ENCODE peak calls at places on chromosome 7, in four cellular contexts. P, L, F and H are unnamed samples.

GRCh38 chr7:116368960-116369359 is 130.6 kb upstream of the CAV2 start:
- DNase-seq in P (no peak), L (no peak), F (no peak), H (no peak)

GRCh38 chr7:33501368-33501767 is 372.0 kb downstream of the BBS9 start:
- DNase-seq in P (no peak), L (no peak), F (no peak), H (no peak)

GRCh38 chr7:103628742-103629141 is 182.7 kb upstream of the SLC26A5 start:
- DNase-seq in P (no peak), L (no peak), F (no peak), H (no peak)

GRCh38 chr7:157564518-157565177 is 227.8 kb downstream of the DNAJB6 start:
- DNase-seq in P (no peak), L (peak; percentile 4), F (no peak), H (no peak)

GRCh38 chr7:108592633-108593277 is 23.1 kb downstream of the DNAJB9 start:
- DNase-seq in P (no peak), L (no peak), F (no peak), H (peak; percentile 82)

GRCh38 chr7:33612434-33612833 is 292.9 kb upstream of the BMPER start:
- DNase-seq in P (no peak), L (no peak), F (no peak), H (peak; percentile 58)

GRCh38 chr7:107167483-107168232 is 1.1 kb upstream of the HBP1 start:
- DNase-seq in P (peak; percentile 22), L (peak; percentile 90), F (no peak), H (peak; percentile 24)

GRCh38 chr7:157628456-157628855 is 291.7 kb downstream of the DNAJB6 start:
- DNase-seq in P (no peak), L (no peak), F (no peak), H (no peak)

GRCh38 chr7:101608772-101609713 is 20.1 kb downstream of the MYL10 start:
- DNase-seq in P (peak; percentile 87), L (no peak), F (no peak), H (no peak)

GRCh38 chr7:151785681-151785965 is 91.3 kb downstream of the PRKAG2 start:
- DNase-seq in P (no peak), L (no peak), F (no peak), H (no peak)

GRCh38 chr7:87404674-87405073 is 59.2 kb downstream of the CROT start:
- DNase-seq in P (no peak), L (peak; percentile 43), F (no peak), H (no peak)

GRCh38 chr7:47332213-47332612 is 249.7 kb downstream of the TNS3 start:
- DNase-seq in P (no peak), L (no peak), F (no peak), H (no peak)
- H3K4me1 ChIP-seq in P (no peaks in the 10 kb centered on the region), L (peaks cover 54% of the 10 kb centered on the region), F (peaks cover 68% of the 10 kb centered on the region), H (peaks cover 12% of the 10 kb centered on the region)

GRCh38 chr7:1502845-1503244 is 1.3 kb downstream of the INTS1 start:
- DNase-seq in P (no peak), L (no peak), F (no peak), H (no peak)

GRCh38 chr7:1503816-1504775 is at the start of gene INTS1:
- DNase-seq in P (peak; percentile 92), L (peak; percentile 85), F (peak; percentile 90), H (peak; percentile 93)

GRCh38 chr7:1508277-1508758 is 4.1 kb upstream of the INTS1 start:
- DNase-seq in P (peak; percentile 67), L (no peak), F (no peak), H (no peak)

GRCh38 chr7:1503390-1503789 is 799 bp downstream of the INTS1 start:
- DNase-seq in P (no peak), L (no peak), F (no peak), H (peak; percentile 8)

GRCh38 chr7:1505731-1506550 is 1.8 kb upstream of the INTS1 start:
- DNase-seq in P (no peak), L (no peak), F (no peak), H (peak; percentile 13)
- TF ChIP-seq CTCF in P (no peak), L (no peak), F (no peak), H (no peak)

GRCh38 chr7:44882899-44883298 is 2.4 kb downstream of the PURB start:
- DNase-seq in P (no peak), L (peak; percentile 26), F (no peak), H (no peak)

GRCh38 chr7:44883961-44884360 is 1.4 kb downstream of the PURB start:
- DNase-seq in P (no peak), L (no peak), F (no peak), H (no peak)

GRCh38 chr7:44885394-44886317 is at the start of gene PURB:
- DNase-seq in P (peak; percentile 93), L (peak; percentile 98), F (peak; percentile 98), H (peak; percentile 96)

GRCh38 chr7:44887293-44887692 is 2.0 kb upstream of the PURB start:
- DNase-seq in P (no peak), L (no peak), F (no peak), H (no peak)

DNA sequence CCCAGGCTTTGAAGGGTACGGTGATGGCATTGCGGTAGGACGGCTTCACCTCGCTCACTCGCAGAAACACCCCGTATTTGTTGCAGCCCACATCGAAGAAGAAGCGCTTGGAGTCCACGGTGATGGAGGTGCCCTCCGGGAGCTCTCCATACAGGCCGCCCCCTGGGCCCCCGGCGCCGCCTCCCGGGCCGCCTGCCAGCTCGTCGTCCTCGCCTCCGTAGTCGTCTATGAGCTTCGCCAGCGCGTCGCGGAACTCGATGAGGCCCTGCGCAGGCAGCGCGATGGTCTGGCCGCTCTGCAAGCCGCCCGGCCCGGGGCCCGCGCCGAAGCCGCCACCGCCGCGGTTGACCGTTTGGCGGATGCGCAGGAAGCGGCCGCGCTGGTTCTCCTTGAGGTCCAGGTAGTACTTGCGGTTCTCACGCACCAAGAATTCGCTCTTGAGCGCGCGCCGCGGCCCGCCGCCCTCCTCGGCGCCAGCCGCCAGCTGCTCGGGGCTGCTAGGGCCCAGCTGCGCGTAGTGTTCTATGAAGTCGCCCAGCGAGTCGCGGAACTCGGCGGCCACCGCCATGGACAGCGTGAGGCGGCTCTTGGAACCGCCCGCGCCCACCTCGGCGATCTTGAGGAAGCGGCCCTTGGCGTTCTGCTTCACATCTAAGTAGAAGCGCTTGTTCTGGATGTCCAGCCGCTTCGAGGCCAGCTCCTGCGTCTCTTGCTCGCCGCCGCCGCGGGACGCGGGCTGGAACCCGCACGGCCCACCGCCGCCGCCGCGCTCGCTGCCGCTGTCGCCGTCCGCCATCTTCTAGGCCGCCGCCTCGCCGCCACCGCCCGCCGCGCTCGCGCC is 557 bp downstream of the PURB start:
- DNase-seq in P (peak; percentile 43), L (peak; percentile 67), F (peak; percentile 46), H (peak; percentile 56)
- H3K4me1 ChIP-seq in P (peaks cover 38% of the 10 kb centered on the region), L (peaks cover 9% of the 10 kb centered on the region), F (peaks cover 56% of the 10 kb centered on the region), H (peaks cover 4% of the 10 kb centered on the region)

GRCh38 chr7:4849390-4849789 is 12.4 kb downstream of the PAPOLB start:
- DNase-seq in P (no peak), L (peak; percentile 26), F (no peak), H (peak; percentile 71)
- TF ChIP-seq CTCF in P (no peak), L (peak; percentile 24), F (no peak), H (peak; percentile 79)